ENCODE peak calls at places on chromosomes 11 and 22, in eight cellular contexts. One of them, this sample, is unnamed.

GRCh38 chr11:7668911-7669310 is 4.4 kb downstream of the CYB5R2 start:
- DNase-seq in ovary: no peak
- DNase-seq in GM23338: no peak
- DNase-seq in GM23248: no peak
- DNase-seq in aorta: no peak
- DNase-seq in tibial nerve: no peak
- DNase-seq in astrocyte: no peak
- DNase-seq in AG04450: no peak
- DNase-seq in this sample: no peak

GRCh38 chr22:38201371-38201717 is 450 bp upstream of the MAFF start:
- DNase-seq in AG04450: no peak
- DNase-seq in tibial nerve: no peak
- DNase-seq in aorta: no peak
- DNase-seq in GM23248: no peak
- DNase-seq in GM23338: no peak
- DNase-seq in astrocyte: no peak
- DNase-seq in ovary: no peak
- DNase-seq in this sample: no peak

GRCh38 chr11:86551286-86551685 is 121.1 kb downstream of the ME3 start:
- DNase-seq in AG04450: peak; percentile 76
- DNase-seq in GM23338: no peak
- DNase-seq in aorta: no peak
- DNase-seq in ovary: no peak
- DNase-seq in GM23248: peak; percentile 91
- DNase-seq in astrocyte: peak; percentile 98
- DNase-seq in tibial nerve: no peak
- DNase-seq in this sample: no peak

GRCh38 chr11:73439002-73439843 is 63.0 kb downstream of the RELT start:
- DNase-seq in ovary: no peak
- DNase-seq in GM23338: no peak
- DNase-seq in AG04450: no peak
- DNase-seq in astrocyte: no peak
- DNase-seq in aorta: no peak
- DNase-seq in GM23248: peak; percentile 15
- DNase-seq in tibial nerve: no peak
- DNase-seq in this sample: no peak

GRCh38 chr11:1084561-1085439 is 10.1 kb downstream of the MUC2 start:
- DNase-seq in astrocyte: no peak
- DNase-seq in ovary: peak; percentile 25
- DNase-seq in GM23338: no peak
- DNase-seq in tibial nerve: no peak
- DNase-seq in AG04450: no peak
- DNase-seq in aorta: peak; percentile 72
- DNase-seq in GM23248: no peak
- DNase-seq in this sample: no peak

GRCh38 chr11:29022676-29023075 is 914.5 kb downstream of the METTL15 start:
- DNase-seq in aorta: no peak
- DNase-seq in GM23338: no peak
- DNase-seq in tibial nerve: no peak
- DNase-seq in GM23248: peak; percentile 53
- DNase-seq in ovary: no peak
- DNase-seq in AG04450: no peak
- DNase-seq in astrocyte: peak; percentile 36
- DNase-seq in this sample: no peak

GRCh38 chr11:131423715-131424114 is 53.3 kb downstream of the NTM start:
- DNase-seq in ovary: no peak
- DNase-seq in AG04450: no peak
- DNase-seq in GM23248: peak; percentile 38
- DNase-seq in GM23338: no peak
- DNase-seq in aorta: no peak
- DNase-seq in astrocyte: peak; percentile 48
- DNase-seq in tibial nerve: no peak
- DNase-seq in this sample: no peak

GRCh38 chr11:5291207-5291838 is 10.4 kb downstream of the OR51B4 start:
- DNase-seq in GM23248: peak; percentile 56
- DNase-seq in GM23338: peak; percentile 71
- DNase-seq in astrocyte: no peak
- DNase-seq in tibial nerve: no peak
- DNase-seq in aorta: no peak
- DNase-seq in AG04450: no peak
- DNase-seq in ovary: no peak
- DNase-seq in this sample: no peak

GRCh38 chr11:77191823-77192495 is 63.9 kb downstream of the MYO7A start:
- DNase-seq in aorta: no peak
- DNase-seq in tibial nerve: no peak
- DNase-seq in GM23248: peak; percentile 71
- DNase-seq in astrocyte: peak; percentile 26
- DNase-seq in AG04450: no peak
- DNase-seq in GM23338: peak; percentile 98
- DNase-seq in ovary: peak; percentile 79
- DNase-seq in this sample: peak; percentile 58

GRCh38 chr11:59669611-59670009 is 773 bp upstream of the PATL1 start:
- DNase-seq in ovary: peak; percentile 70
- DNase-seq in GM23248: peak; percentile 79
- DNase-seq in tibial nerve: no peak
- DNase-seq in astrocyte: peak; percentile 49
- DNase-seq in AG04450: no peak
- DNase-seq in aorta: peak; percentile 80
- DNase-seq in GM23338: peak; percentile 63
- DNase-seq in this sample: peak; percentile 45

GRCh38 chr11:45041556-45041955 is 90.9 kb upstream of the TP53I11 start:
- DNase-seq in GM23338: no peak
- DNase-seq in tibial nerve: no peak
- DNase-seq in AG04450: no peak
- DNase-seq in GM23248: no peak
- DNase-seq in ovary: no peak
- DNase-seq in astrocyte: no peak
- DNase-seq in aorta: no peak
- DNase-seq in this sample: no peak

GRCh38 chr11:63858628-63859550 is 20.0 kb downstream of the MARK2 start:
- DNase-seq in AG04450: no peak
- DNase-seq in GM23338: no peak
- DNase-seq in aorta: peak; percentile 30
- DNase-seq in ovary: no peak
- DNase-seq in GM23248: peak; percentile 50
- DNase-seq in tibial nerve: no peak
- DNase-seq in astrocyte: peak; percentile 32
- DNase-seq in this sample: peak; percentile 72

GRCh38 chr11:86068138-86068861 is 584 bp downstream of the PICALM start:
- DNase-seq in tibial nerve: peak; percentile 19
- DNase-seq in AG04450: no peak
- DNase-seq in aorta: peak; percentile 78
- DNase-seq in GM23338: peak; percentile 52
- DNase-seq in astrocyte: no peak
- DNase-seq in ovary: no peak
- DNase-seq in GM23248: peak; percentile 60
- DNase-seq in this sample: peak; percentile 70

GRCh38 chr11:2584812-2585565 is 114.8 kb downstream of the KCNQ1OT1 start:
- DNase-seq in astrocyte: no peak
- DNase-seq in tibial nerve: no peak
- DNase-seq in aorta: peak; percentile 69
- DNase-seq in ovary: peak; percentile 27
- DNase-seq in GM23248: no peak
- DNase-seq in GM23338: no peak
- DNase-seq in AG04450: no peak
- DNase-seq in this sample: peak; percentile 37

GRCh38 chr22:18970180-18970947 is 34.3 kb upstream of the PRODH start:
- DNase-seq in astrocyte: no peak
- DNase-seq in ovary: no peak
- DNase-seq in aorta: no peak
- DNase-seq in GM23248: peak; percentile 47
- DNase-seq in tibial nerve: no peak
- DNase-seq in AG04450: no peak
- DNase-seq in GM23338: peak; percentile 86
- DNase-seq in this sample: peak; percentile 12

GRCh38 chr22:18968011-18968749 is 32.1 kb upstream of the PRODH start:
- DNase-seq in aorta: peak; percentile 77
- DNase-seq in astrocyte: no peak
- DNase-seq in GM23338: peak; percentile 56
- DNase-seq in GM23248: peak; percentile 51
- DNase-seq in AG04450: no peak
- DNase-seq in tibial nerve: no peak
- DNase-seq in ovary: peak; percentile 56
- DNase-seq in this sample: peak; percentile 75

GRCh38 chr22:18970948-18971315 is 34.8 kb upstream of the PRODH start:
- DNase-seq in ovary: no peak
- DNase-seq in AG04450: no peak
- DNase-seq in astrocyte: no peak
- DNase-seq in GM23248: no peak
- DNase-seq in aorta: no peak
- DNase-seq in GM23338: peak; percentile 57
- DNase-seq in tibial nerve: no peak
- DNase-seq in this sample: no peak

GRCh38 chr22:18973264-18974031 is 37.4 kb upstream of the PRODH start:
- DNase-seq in astrocyte: no peak
- DNase-seq in GM23338: no peak
- DNase-seq in AG04450: no peak
- DNase-seq in tibial nerve: no peak
- DNase-seq in ovary: no peak
- DNase-seq in aorta: no peak
- DNase-seq in GM23248: no peak
- DNase-seq in this sample: peak; percentile 0

DNA sequence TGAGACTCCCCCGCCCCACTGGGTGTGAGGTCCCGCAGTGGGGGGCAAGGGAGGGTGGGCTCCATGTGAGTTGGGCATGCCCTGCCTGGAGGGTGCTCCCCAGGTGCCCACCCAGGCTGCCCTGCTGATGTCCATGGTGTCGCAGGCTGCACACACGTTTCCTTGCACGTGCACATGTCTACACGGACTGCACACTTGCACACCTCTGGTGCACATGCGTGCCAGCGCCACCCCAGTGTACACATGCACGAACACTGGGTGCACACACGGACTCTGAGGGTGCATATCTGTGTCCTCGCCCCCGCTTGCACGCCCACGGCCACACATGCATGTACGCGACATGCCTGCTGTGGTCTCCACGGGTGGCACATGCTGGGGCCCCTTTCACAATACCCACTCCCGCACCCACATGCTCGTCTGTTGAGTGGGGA is 35.2 kb upstream of the PRODH start:
- DNase-seq in GM23338: no peak
- DNase-seq in GM23248: no peak
- DNase-seq in tibial nerve: no peak
- DNase-seq in astrocyte: no peak
- DNase-seq in AG04450: no peak
- DNase-seq in ovary: no peak
- DNase-seq in aorta: no peak
- DNase-seq in this sample: no peak
- H3K4me3 ChIP-seq in GM23338: peak overlapping the region; percentile 84
- H3K4me3 ChIP-seq in GM23248: no peak overlapping the region
- H3K4me3 ChIP-seq in tibial nerve: peak overlapping the region; percentile 64
- H3K4me3 ChIP-seq in astrocyte: no peak overlapping the region
- H3K4me3 ChIP-seq in AG04450: no peak overlapping the region
- H3K4me3 ChIP-seq in ovary: no peak overlapping the region
- H3K4me3 ChIP-seq in aorta: no peak overlapping the region
- H3K4me3 ChIP-seq in this sample: no peak overlapping the region

GRCh38 chr11:8834379-8834778 is 76.6 kb upstream of the AKIP1 start:
- DNase-seq in aorta: no peak
- DNase-seq in AG04450: no peak
- DNase-seq in tibial nerve: no peak
- DNase-seq in GM23338: peak; percentile 48
- DNase-seq in GM23248: no peak
- DNase-seq in astrocyte: no peak
- DNase-seq in ovary: no peak
- DNase-seq in this sample: no peak

GRCh38 chr11:8831861-8832260 is 79.1 kb upstream of the AKIP1 start:
- DNase-seq in ovary: no peak
- DNase-seq in GM23338: no peak
- DNase-seq in tibial nerve: no peak
- DNase-seq in aorta: no peak
- DNase-seq in AG04450: no peak
- DNase-seq in astrocyte: no peak
- DNase-seq in GM23248: no peak
- DNase-seq in this sample: no peak

GRCh38 chr11:8833568-8834275 is 77.3 kb upstream of the AKIP1 start:
- DNase-seq in GM23248: peak; percentile 82
- DNase-seq in AG04450: no peak
- DNase-seq in tibial nerve: no peak
- DNase-seq in aorta: no peak
- DNase-seq in GM23338: peak; percentile 28
- DNase-seq in astrocyte: peak; percentile 93
- DNase-seq in ovary: no peak
- DNase-seq in this sample: no peak

GRCh38 chr11:8830641-8831040 is 80.3 kb upstream of the AKIP1 start:
- DNase-seq in astrocyte: no peak
- DNase-seq in ovary: no peak
- DNase-seq in aorta: no peak
- DNase-seq in tibial nerve: no peak
- DNase-seq in GM23338: no peak
- DNase-seq in GM23248: no peak
- DNase-seq in AG04450: no peak
- DNase-seq in this sample: no peak

DNA sequence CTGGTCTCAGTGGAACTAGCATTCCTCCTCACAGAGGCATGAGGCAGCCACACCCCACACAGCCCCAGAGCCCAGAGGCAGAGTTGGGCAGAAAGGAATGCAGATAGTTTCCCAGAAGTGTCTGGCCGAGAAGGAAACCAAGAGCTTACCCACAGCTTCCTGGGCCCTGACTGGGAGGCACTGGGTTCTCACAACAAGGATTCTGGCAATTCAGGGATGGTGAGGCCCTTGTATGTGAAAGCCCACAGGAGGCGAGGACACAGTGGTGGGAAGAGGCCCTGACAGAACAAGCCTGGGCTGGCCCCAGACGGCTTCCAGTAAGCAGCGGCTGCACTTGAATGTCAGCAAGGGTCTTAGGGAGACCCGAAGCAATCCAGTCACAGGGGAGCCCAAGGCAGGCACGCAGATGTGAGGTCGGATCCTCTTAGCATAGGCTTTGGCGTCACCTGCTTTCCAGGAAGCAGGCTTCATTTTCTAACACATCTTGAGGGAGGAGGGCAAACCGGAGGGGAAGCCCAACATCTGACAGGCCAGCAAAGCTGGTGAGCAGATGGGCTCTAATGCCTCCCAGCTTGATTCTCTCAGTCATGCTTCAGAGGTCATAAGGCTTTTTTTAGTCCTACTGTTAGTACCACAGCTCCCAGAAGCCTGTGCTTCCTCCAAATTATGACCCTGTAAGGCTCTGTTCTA is 78.3 kb upstream of the AKIP1 start:
- DNase-seq in aorta: no peak
- DNase-seq in tibial nerve: no peak
- DNase-seq in astrocyte: peak; percentile 88
- DNase-seq in AG04450: peak; percentile 66
- DNase-seq in ovary: no peak
- DNase-seq in GM23248: peak; percentile 85
- DNase-seq in GM23338: peak; percentile 34
- DNase-seq in this sample: no peak
- H3K4me3 ChIP-seq in aorta: no peak overlapping the region
- H3K4me3 ChIP-seq in tibial nerve: no peak overlapping the region
- H3K4me3 ChIP-seq in astrocyte: peak overlapping the region; percentile 15
- H3K4me3 ChIP-seq in AG04450: no peak overlapping the region
- H3K4me3 ChIP-seq in ovary: no peak overlapping the region
- H3K4me3 ChIP-seq in GM23248: peak overlapping the region; percentile 4
- H3K4me3 ChIP-seq in GM23338: no peak overlapping the region
- H3K4me3 ChIP-seq in this sample: no peak overlapping the region

GRCh38 chr11:64864135-64864472 is 14.3 kb downstream of the EHD1 start:
- DNase-seq in AG04450: no peak
- DNase-seq in GM23338: no peak
- DNase-seq in aorta: no peak
- DNase-seq in tibial nerve: no peak
- DNase-seq in ovary: no peak
- DNase-seq in astrocyte: no peak
- DNase-seq in GM23248: no peak
- DNase-seq in this sample: no peak
- H3K4me3 ChIP-seq in AG04450: peak overlapping the region; percentile 32
- H3K4me3 ChIP-seq in GM23338: no peak overlapping the region
- H3K4me3 ChIP-seq in aorta: no peak overlapping the region
- H3K4me3 ChIP-seq in tibial nerve: no peak overlapping the region
- H3K4me3 ChIP-seq in ovary: no peak overlapping the region
- H3K4me3 ChIP-seq in astrocyte: no peak overlapping the region
- H3K4me3 ChIP-seq in GM23248: peak overlapping the region; percentile 11
- H3K4me3 ChIP-seq in this sample: no peak overlapping the region

GRCh38 chr22:42770448-42770726 is 49.7 kb upstream of the A4GALT start:
- DNase-seq in ovary: no peak
- DNase-seq in GM23338: no peak
- DNase-seq in tibial nerve: no peak
- DNase-seq in aorta: no peak
- DNase-seq in GM23248: no peak
- DNase-seq in AG04450: no peak
- DNase-seq in astrocyte: no peak
- DNase-seq in this sample: no peak
- H3K4me3 ChIP-seq in ovary: peak overlapping the region; percentile 19
- H3K4me3 ChIP-seq in GM23338: no peak overlapping the region
- H3K4me3 ChIP-seq in tibial nerve: peak overlapping the region; percentile 24
- H3K4me3 ChIP-seq in aorta: no peak overlapping the region
- H3K4me3 ChIP-seq in GM23248: no peak overlapping the region
- H3K4me3 ChIP-seq in AG04450: no peak overlapping the region
- H3K4me3 ChIP-seq in astrocyte: no peak overlapping the region
- H3K4me3 ChIP-seq in this sample: no peak overlapping the region